ENCODE peak calls at places on chromosome X, in five cellular contexts. E is astrocyte, X is breast epithelium, F is tibial artery, G is mammary epithelial cell. A is an unnamed sample. For H3K4me1, the result is how much of the 10 kb centered on the place peaks cover.

GRCh38 chrX:70675284-70675683 is 230.6 kb downstream of the DLG3 start:
- DNase-seq in G (no peak), F (no peak), X (no peak), E (no peak), A (no peak)

GRCh38 chrX:14616301-14616700 is 87.0 kb downstream of the GLRA2 start:
- DNase-seq in G (no peak), X (no peak), E (no peak), F (no peak), A (no peak)

GRCh38 chrX:11533211-11533651 is 132.5 kb downstream of the ARHGAP6 start:
- DNase-seq in F (no peak), X (no peak), G (peak), E (peak), A (no peak)

GRCh38 chrX:118347131-118347530 is 1.2 kb downstream of the WDR44 start:
- DNase-seq in G (peak), X (no peak), F (no peak), E (peak), A (no peak)

GRCh38 chrX:74382613-74383012 is 38.7 kb upstream of the SLC16A2 start:
- DNase-seq in E (peak), F (peak), X (peak), G (peak), A (peak)

GRCh38 chrX:18962329-18962728 is 21.6 kb downstream of the PHKA2 start:
- DNase-seq in F (no peak), G (peak), X (no peak), E (no peak), A (no peak)

GRCh38 chrX:18607966-18608365 is 63.9 kb downstream of the RS1 start:
- DNase-seq in F (no peak), E (no peak), G (no peak), X (no peak), A (no peak)

GRCh38 chrX:120697053-120697452 is 67.2 kb upstream of the C1GALT1C1 start:
- DNase-seq in F (no peak), X (no peak), G (no peak), E (no peak), A (no peak)

GRCh38 chrX:12013220-12013619 is 125.1 kb upstream of the FRMPD4 start:
- DNase-seq in E (peak), X (no peak), G (peak), F (no peak), A (no peak)

GRCh38 chrX:151985955-151986354 is 11.5 kb upstream of the GABRE start:
- DNase-seq in F (peak), E (peak), G (peak), X (no peak), A (no peak)
- H3K4me1 ChIP-seq in F (under half), E (half or more), G (under half), X (under half), A (under half)

DNA sequence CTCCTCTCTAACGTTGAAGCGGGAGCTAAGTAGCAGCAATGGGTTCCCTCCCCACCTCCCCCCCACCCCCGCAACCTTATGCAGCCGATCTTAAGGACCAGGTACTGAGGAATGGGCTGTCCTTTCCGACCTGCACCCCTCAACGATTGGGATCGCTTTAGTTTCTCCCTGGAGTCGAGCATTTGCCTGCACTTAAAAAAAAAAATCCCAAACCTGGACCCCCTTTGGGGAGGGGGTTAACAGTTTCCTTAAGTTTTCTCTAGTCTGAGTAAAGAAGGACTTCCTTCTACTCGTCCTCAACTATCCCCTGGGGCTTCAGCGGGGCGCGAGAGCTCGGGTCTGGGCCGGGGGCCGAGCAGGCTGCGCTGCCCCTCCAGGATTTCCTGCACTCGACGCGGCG is 25.7 kb upstream of the BCORL1 start:
- DNase-seq in E (no peak), F (no peak), X (no peak), G (no peak), A (no peak)
- H3K4me1 ChIP-seq in E (under half), F (under half), X (under half), G (under half), A (under half)

GRCh38 chrX:40154853-40155616 is 57.3 kb upstream of the BCOR start:
- DNase-seq in E (no peak), G (no peak), F (peak), X (no peak), A (peak)

GRCh38 chrX:40152706-40153334 is 55.1 kb upstream of the BCOR start:
- DNase-seq in G (no peak), E (no peak), F (no peak), X (no peak), A (no peak)

GRCh38 chrX:40155617-40156471 is 58.1 kb upstream of the BCOR start:
- DNase-seq in X (no peak), F (no peak), E (no peak), G (no peak), A (no peak)

GRCh38 chrX:40153335-40154221 is 55.8 kb upstream of the BCOR start:
- DNase-seq in G (no peak), F (no peak), X (no peak), E (no peak), A (peak)

GRCh38 chrX:40154229-40154852 is 56.6 kb upstream of the BCOR start:
- DNase-seq in X (no peak), F (no peak), E (no peak), G (no peak), A (peak)
- H3K4me1 ChIP-seq in X (under half), F (under half), E (under half), G (under half), A (under half)

GRCh38 chrX:48937065-48937907 is 18.5 kb upstream of the PIM2 start:
- DNase-seq in F (no peak), G (no peak), E (peak), X (peak), A (no peak)
- H3K4me1 ChIP-seq in F (under half), G (under half), E (under half), X (under half), A (under half)

GRCh38 chrX:134544189-134544588 is 84.2 kb downstream of the HPRT1 start:
- DNase-seq in G (no peak), F (no peak), E (no peak), X (no peak), A (no peak)

GRCh38 chrX:134547047-134547679 is 87.2 kb downstream of the HPRT1 start:
- DNase-seq in G (no peak), X (no peak), F (no peak), E (no peak), A (no peak)

GRCh38 chrX:134545524-134545923 is 85.6 kb downstream of the HPRT1 start:
- DNase-seq in G (no peak), E (no peak), X (no peak), F (no peak), A (no peak)

GRCh38 chrX:134544614-134545255 is 84.8 kb downstream of the HPRT1 start:
- DNase-seq in G (no peak), F (no peak), X (no peak), E (no peak), A (peak)

DNA sequence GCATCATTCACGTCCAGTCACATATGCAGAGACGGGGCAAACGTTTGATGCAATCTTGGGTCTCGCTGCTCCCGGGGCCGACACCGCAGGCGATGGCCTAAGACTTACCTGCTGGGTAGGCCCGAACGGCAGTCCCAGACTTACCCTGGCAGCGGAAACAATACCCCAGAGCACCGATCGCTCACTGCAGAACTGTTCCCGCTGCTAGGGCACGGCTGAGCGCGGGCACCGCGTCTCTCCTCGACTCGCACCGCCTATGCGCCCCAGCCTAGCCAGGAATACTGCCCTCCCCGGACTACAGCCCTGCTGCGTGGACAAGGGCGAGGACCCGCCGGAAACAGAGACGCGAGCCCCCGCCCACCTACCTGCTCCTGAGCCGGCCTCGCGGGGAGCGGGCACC is 86.2 kb downstream of the HPRT1 start:
- DNase-seq in X (no peak), E (no peak), G (no peak), F (no peak), A (no peak)
- H3K4me1 ChIP-seq in X (under half), E (under half), G (under half), F (under half), A (under half)

GRCh38 chrX:79159800-79160199 is 15.3 kb downstream of the GPR174 start:
- DNase-seq in E (no peak), X (no peak), G (no peak), F (no peak), A (no peak)

GRCh38 chrX:79161655-79162054 is 17.2 kb downstream of the GPR174 start:
- DNase-seq in F (no peak), X (no peak), E (no peak), G (no peak), A (no peak)

GRCh38 chrX:79154612-79155358 is 10.3 kb downstream of the GPR174 start:
- DNase-seq in E (no peak), X (no peak), G (no peak), F (no peak), A (no peak)

GRCh38 chrX:79153348-79153747 is 8.9 kb downstream of the GPR174 start:
- DNase-seq in X (no peak), F (no peak), E (no peak), G (no peak), A (no peak)

GRCh38 chrX:79156818-79157217 is 12.3 kb downstream of the GPR174 start:
- DNase-seq in F (no peak), X (no peak), G (no peak), E (no peak), A (no peak)
- H3K4me1 ChIP-seq in F (under half), X (under half), G (under half), E (under half), A (under half)

GRCh38 chrX:131235768-131236167 is 53.3 kb downstream of the IGSF1 start:
- DNase-seq in F (no peak), X (no peak), E (no peak), G (no peak), A (no peak)
- H3K4me1 ChIP-seq in F (under half), X (under half), E (under half), G (under half), A (under half)

DNA sequence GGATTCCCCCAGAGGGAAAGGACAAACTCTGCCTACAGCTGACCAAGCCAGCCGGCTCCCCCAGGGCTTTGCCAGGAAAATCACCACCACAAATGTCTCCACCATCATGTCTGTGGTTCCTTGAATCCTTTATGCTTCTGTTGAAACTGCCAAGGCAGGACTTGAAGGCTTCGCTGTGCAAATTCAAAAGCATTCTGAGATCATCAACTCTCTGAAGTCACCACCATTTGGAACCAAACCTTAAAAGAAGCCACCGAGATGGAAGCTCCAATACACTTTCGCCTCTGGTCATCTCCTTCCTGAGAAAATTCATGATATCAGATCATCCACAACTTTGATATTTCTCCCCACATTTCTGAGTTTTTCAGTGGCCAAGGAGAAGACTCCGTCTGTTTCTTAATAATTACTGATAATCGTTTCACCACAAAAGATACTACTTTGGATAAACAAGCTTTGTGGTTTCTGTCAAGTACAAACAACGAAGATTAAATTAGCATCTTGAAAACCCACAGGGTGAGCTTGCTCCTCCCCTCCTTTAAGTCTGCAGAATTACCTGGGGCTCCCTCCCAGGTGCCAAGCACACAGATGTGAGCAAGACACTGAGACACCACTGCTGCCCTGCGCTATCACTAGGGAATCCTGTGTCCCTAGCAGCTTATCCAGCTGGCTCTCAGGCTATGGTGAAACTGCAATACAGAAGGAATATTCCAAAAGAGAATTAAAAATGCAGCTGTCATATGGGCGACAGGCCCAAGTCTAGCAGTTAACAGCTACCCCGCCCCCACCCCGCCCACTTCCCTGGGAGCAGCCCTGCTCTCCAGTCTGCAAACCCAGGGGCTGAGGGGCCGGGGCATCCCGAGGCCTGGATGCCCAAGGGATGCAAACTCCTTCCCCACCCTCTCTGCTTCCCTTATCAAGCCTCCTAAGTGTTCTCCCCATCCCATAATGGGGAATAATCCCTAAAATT is 125.0 kb upstream of the TBL1X start:
- DNase-seq in E (no peak), X (no peak), G (no peak), F (no peak), A (no peak)
- H3K4me1 ChIP-seq in E (under half), X (under half), G (under half), F (under half), A (under half)